ENCODE peak calls at places on chromosome 2, in five cellular contexts. F is A549, H is PC-3, X is neuronal stem cell, I is astrocyte. P is an unnamed sample.

GRCh38 chr2:236712961-236713673 is 143.5 kb downstream of the ACKR3 start:
- DNase-seq in F (no peak), I (no peak), H (no peak), X (no peak), P (no peak)

GRCh38 chr2:74472086-74472944 is at the start of gene MRPL53:
- DNase-seq in H (peak), F (peak), I (peak), X (peak), P (peak)

GRCh38 chr2:16487686-16488085 is 177.9 kb downstream of the CYRIA start:
- DNase-seq in F (peak), I (peak), X (no peak), H (peak), P (peak)

GRCh38 chr2:3911891-3912455 is 208.6 kb downstream of the DCDC2C start:
- DNase-seq in X (peak), F (no peak), I (no peak), H (no peak), P (no peak)

GRCh38 chr2:96267159-96267971 is 1.3 kb downstream of the CIAO1 start:
- DNase-seq in X (no peak), H (peak), I (no peak), F (peak), P (peak)

GRCh38 chr2:23410596-23410995 is 25.6 kb downstream of the KLHL29 start:
- DNase-seq in I (no peak), F (no peak), H (no peak), X (no peak), P (no peak)

GRCh38 chr2:222920657-222921186 is 59.9 kb downstream of the ACSL3 start:
- DNase-seq in H (no peak), X (no peak), F (no peak), I (no peak), P (no peak)

GRCh38 chr2:177155631-177156030 is 57.0 kb upstream of the HNRNPA3 start:
- DNase-seq in F (no peak), I (no peak), X (no peak), H (peak), P (no peak)

GRCh38 chr2:181430406-181431199 is 26.6 kb upstream of the ITGA4 start:
- DNase-seq in H (peak), X (no peak), I (no peak), F (peak), P (peak)

GRCh38 chr2:84487298-84487996 is 28.4 kb upstream of the SUCLG1 start:
- DNase-seq in F (no peak), I (peak), X (no peak), H (no peak), P (no peak)

GRCh38 chr2:173249661-173250641 is 104.7 kb upstream of the CDCA7 start:
- DNase-seq in F (no peak), I (no peak), X (peak), H (no peak), P (no peak)

GRCh38 chr2:170714156-170715061 is 728 bp upstream of the SP5 start:
- DNase-seq in X (peak), I (no peak), F (peak), H (peak), P (no peak)

GRCh38 chr2:224940618-224941017 is 101.7 kb downstream of the DOCK10 start:
- DNase-seq in F (no peak), I (no peak), H (no peak), X (no peak), P (no peak)

GRCh38 chr2:102041351-102041750 is 49.6 kb downstream of the IL1R2 start:
- DNase-seq in H (no peak), X (no peak), F (no peak), I (no peak), P (no peak)

GRCh38 chr2:211126256-211126655 is 569.9 kb downstream of the CPS1 start:
- DNase-seq in H (no peak), F (no peak), X (no peak), I (peak), P (no peak)

GRCh38 chr2:23400703-23401102 is 15.7 kb downstream of the KLHL29 start:
- DNase-seq in H (no peak), X (no peak), F (no peak), I (no peak), P (no peak)

GRCh38 chr2:176321916-176322315 is 52.7 kb downstream of the MTX2 start:
- DNase-seq in I (no peak), F (no peak), X (no peak), H (no peak), P (no peak)

GRCh38 chr2:136067897-136068540 is 49.9 kb downstream of the CXCR4 start:
- DNase-seq in H (no peak), I (no peak), F (no peak), X (no peak), P (no peak)

GRCh38 chr2:85713836-85714235 is 19.7 kb downstream of the GNLY start:
- DNase-seq in F (no peak), X (no peak), H (no peak), I (no peak), P (no peak)

GRCh38 chr2:83844490-83844889 is 614.6 kb downstream of the SUCLG1 start:
- DNase-seq in H (peak), X (no peak), F (no peak), I (no peak), P (no peak)

GRCh38 chr2:9554841-9555337 is 741 bp downstream of the ADAM17 start:
- DNase-seq in I (peak), F (peak), X (no peak), H (peak), P (peak)

GRCh38 chr2:134457765-134458202 is 203.9 kb downstream of the MGAT5 start:
- DNase-seq in F (no peak), H (no peak), I (no peak), X (no peak), P (no peak)

GRCh38 chr2:144356402-144356801 is 163.5 kb downstream of the ZEB2 start:
- DNase-seq in X (no peak), H (no peak), F (no peak), I (peak), P (no peak)

GRCh38 chr2:149333636-149334035 is 3.2 kb downstream of the LYPD6 start:
- DNase-seq in I (no peak), X (no peak), H (no peak), F (no peak), P (no peak)

GRCh38 chr2:111116016-111116746 is 4.5 kb upstream of the BCL2L11 start:
- DNase-seq in X (no peak), I (no peak), F (no peak), H (peak), P (no peak)

GRCh38 chr2:78245394-78246140 is 723.4 kb upstream of the LRRTM4 start:
- DNase-seq in F (no peak), X (peak), I (no peak), H (no peak), P (no peak)

GRCh38 chr2:187313831-187314230 is 134.2 kb downstream of the CALCRL start:
- DNase-seq in X (no peak), F (no peak), H (no peak), I (no peak), P (no peak)

GRCh38 chr2:64145760-64146159 is 1.5 kb upstream of the PELI1 start:
- DNase-seq in H (no peak), I (no peak), F (no peak), X (no peak), P (no peak)

GRCh38 chr2:16218651-16219050 is 278.3 kb downstream of the MYCN start:
- DNase-seq in H (no peak), X (no peak), I (no peak), F (peak), P (peak)

GRCh38 chr2:238282861-238283738 is 5.3 kb downstream of the PER2 start:
- DNase-seq in X (no peak), H (no peak), I (no peak), F (no peak), P (peak)
- H3K4me2 ChIP-seq in X (no peak), H (no peak), I (no peak), F (peak), P (peak)

GRCh38 chr2:72982781-72983499 is 65.6 kb downstream of the EMX1 start:
- DNase-seq in X (no peak), I (no peak), F (no peak), H (no peak), P (no peak)

GRCh38 chr2:72982219-72982618 is 64.9 kb downstream of the EMX1 start:
- DNase-seq in I (no peak), X (no peak), F (no peak), H (peak), P (no peak)

GRCh38 chr2:72980535-72981217 is 63.4 kb downstream of the EMX1 start:
- DNase-seq in H (peak), X (no peak), F (no peak), I (peak), P (no peak)

GRCh38 chr2:72981516-72981915 is 64.2 kb downstream of the EMX1 start:
- DNase-seq in I (no peak), X (no peak), F (no peak), H (no peak), P (no peak)

DNA sequence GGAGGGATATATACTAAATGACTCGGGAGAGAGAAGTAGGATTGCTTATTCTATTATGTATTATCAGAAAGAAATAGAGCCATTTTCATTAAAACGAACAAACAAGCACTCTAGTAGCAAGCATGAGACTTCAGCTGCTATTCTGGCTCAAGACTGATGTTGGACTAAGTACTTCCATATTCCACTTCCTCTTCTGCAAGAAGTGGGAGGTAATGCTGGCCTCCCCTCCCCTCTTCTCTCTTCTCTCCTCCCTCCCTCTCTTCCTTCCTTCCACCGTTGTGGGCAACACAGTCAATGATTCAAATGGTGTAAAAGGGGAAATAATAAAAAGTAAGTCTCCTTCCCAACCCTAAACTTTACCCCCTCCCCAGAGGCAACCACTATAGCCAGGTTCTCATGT is 62.6 kb downstream of the EMX1 start:
- DNase-seq in I (no peak), X (no peak), H (no peak), F (no peak), P (peak)
- H3K4me2 ChIP-seq in I (peak), X (no peak), H (no peak), F (no peak), P (no peak)

DNA sequence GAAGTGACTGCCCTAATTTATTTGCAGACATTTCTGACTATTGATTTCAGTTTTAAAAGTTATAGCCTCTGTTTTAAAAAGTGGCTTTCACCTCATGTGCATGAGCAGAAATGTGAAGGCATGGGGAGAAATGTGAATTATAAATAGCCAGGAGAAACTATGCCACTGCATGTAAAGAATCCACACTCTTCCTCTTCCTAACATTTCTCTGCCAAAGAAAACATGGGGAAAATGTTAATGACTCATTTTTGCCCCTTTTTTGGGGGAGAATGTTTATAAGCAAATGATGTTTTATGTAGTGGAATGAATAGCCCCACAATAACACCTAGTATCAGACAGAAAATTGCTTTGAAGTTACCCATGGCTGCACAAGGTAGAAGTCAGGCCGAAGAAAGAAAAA is 249.0 kb upstream of the TANK start:
- DNase-seq in H (no peak), I (peak), F (no peak), X (no peak), P (no peak)
- H3K4me2 ChIP-seq in H (no peak), I (peak), F (no peak), X (no peak), P (no peak)

DNA sequence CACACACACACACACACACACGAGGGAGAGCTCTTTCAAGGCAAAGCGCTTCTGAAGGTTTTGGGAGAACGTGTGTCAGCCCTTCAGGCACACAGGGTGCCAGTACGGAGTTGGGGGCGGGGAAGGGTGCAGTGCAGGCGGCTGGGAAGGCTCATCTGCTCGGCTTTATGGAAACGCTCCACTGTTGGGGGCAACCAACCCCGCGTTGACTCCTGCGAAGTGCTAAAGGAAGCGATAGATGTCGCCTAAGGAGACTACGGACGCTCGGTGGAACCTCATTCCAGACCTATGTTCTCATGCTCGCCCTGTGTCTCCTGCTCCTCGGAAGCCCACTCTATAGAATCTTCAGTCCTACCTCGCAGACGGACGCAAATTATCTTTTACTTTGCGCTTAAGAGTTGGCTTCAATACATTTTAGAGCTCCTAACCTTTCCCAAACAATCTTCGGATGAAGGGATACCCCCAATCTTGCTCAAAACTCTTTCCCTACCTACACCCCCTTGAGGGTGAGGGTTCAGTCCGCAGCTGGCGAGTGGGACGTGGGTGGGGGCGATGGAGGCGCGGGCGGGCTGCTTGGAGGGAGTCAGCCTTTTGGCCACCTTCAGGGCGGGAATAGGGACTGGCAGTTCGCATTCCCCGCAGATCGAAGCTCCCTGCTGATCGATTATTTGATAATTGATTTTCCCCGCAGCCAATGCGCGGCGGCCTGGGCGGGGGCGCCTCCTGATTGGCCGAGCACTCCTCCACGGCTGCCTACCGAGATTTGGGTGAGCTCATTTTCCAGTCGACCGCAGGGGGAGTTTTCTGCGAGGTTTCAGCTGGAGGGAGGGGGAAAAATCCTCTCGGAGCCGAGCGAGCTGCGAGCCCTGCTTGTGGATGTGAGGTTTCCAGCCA is 1.9 kb upstream of the MEIS1 start:
- DNase-seq in X (peak), I (peak), H (peak), F (peak), P (no peak)
- H3K4me2 ChIP-seq in X (peak), I (peak), H (peak), F (peak), P (no peak)

P was measured in Karpas-422.